ENCODE peak calls at places on chromosomes 11 and 22, in four cellular contexts. G is IMR-90, O is astrocyte of the cerebellum, P is BE2C. N is an unnamed sample.

GRCh38 chr11:27571151-27571840 is 64.7 kb upstream of the LIN7C start:
- DNase-seq in G (peak; percentile 90), O (peak; percentile 70), P (no peak), N (peak; percentile 39)

GRCh38 chr22:49532831-49533802 is 294.6 kb downstream of the BRD1 start:
- DNase-seq in G (no peak), O (no peak), P (no peak), N (no peak)

GRCh38 chr11:124886978-124887666 is 10.5 kb downstream of the ROBO4 start:
- DNase-seq in G (no peak), O (no peak), P (no peak), N (no peak)

GRCh38 chr22:22068657-22069056 is 86.1 kb upstream of the TOP3B start:
- DNase-seq in G (no peak), O (no peak), P (no peak), N (no peak)

GRCh38 chr11:18844753-18845367 is 53.3 kb upstream of the PTPN5 start:
- DNase-seq in G (peak; percentile 33), O (no peak), P (no peak), N (peak; percentile 45)

GRCh38 chr11:83836883-83837654 is 550.9 kb upstream of the CCDC90B start:
- DNase-seq in G (peak; percentile 50), O (peak; percentile 28), P (peak; percentile 63), N (no peak)

GRCh38 chr11:72665911-72666472 is 8.2 kb downstream of the PDE2A start:
- DNase-seq in G (no peak), O (no peak), P (no peak), N (no peak)

GRCh38 chr11:45165806-45166603 is 19.6 kb downstream of the PRDM11 start:
- DNase-seq in G (no peak), O (no peak), P (no peak), N (no peak)

GRCh38 chr11:15055620-15056356 is 17.6 kb upstream of the CALCB start:
- DNase-seq in G (no peak), O (no peak), P (no peak), N (no peak)

GRCh38 chr11:126268361-126268707 is 361 bp downstream of the SRPRA start:
- DNase-seq in G (no peak), O (no peak), P (no peak), N (no peak)

GRCh38 chr11:84830372-84830771 is 796.8 kb downstream of the DLG2 start:
- DNase-seq in G (no peak), O (no peak), P (no peak), N (no peak)

GRCh38 chr11:30345644-30346043 is 22.7 kb downstream of the ARL14EP start:
- DNase-seq in G (no peak), O (no peak), P (no peak), N (no peak)

GRCh38 chr11:79440451-79441158 is at the start of gene TENM4:
- DNase-seq in G (peak; percentile 92), O (peak; percentile 73), P (peak; percentile 81), N (peak; percentile 90)

GRCh38 chr11:134725939-134726639 is 314.0 kb upstream of the B3GAT1 start:
- DNase-seq in G (no peak), O (no peak), P (no peak), N (no peak)

GRCh38 chr11:13276454-13276851 is 1.1 kb upstream of the BMAL1 start:
- DNase-seq in G (no peak), O (no peak), P (no peak), N (peak; percentile 15)

GRCh38 chr11:96088914-96089313 is 165.0 kb upstream of the MTMR2 start:
- DNase-seq in G (no peak), O (no peak), P (no peak), N (no peak)

GRCh38 chr22:21807545-21807944 is 59.9 kb downstream of the MAPK1 start:
- DNase-seq in G (peak; percentile 19), O (no peak), P (no peak), N (no peak)

GRCh38 chr11:94043241-94043640 is 22.1 kb downstream of the HEPHL1 start:
- DNase-seq in G (no peak), O (no peak), P (no peak), N (no peak)

GRCh38 chr11:133927690-133928627 is 28.8 kb downstream of the IGSF9B start:
- DNase-seq in G (peak; percentile 39), O (peak; percentile 15), P (peak; percentile 90), N (peak; percentile 27)

GRCh38 chr22:19180234-19180633 is 1.7 kb upstream of the SLC25A1 start:
- DNase-seq in G (no peak), O (no peak), P (no peak), N (no peak)

GRCh38 chr22:27317961-27318360 is 483.6 kb downstream of the MN1 start:
- DNase-seq in G (no peak), O (no peak), P (no peak), N (no peak)

GRCh38 chr22:38657248-38657909 is 941 bp downstream of the CBY1 start:
- DNase-seq in G (no peak), O (no peak), P (no peak), N (peak; percentile 42)

GRCh38 chr11:44453871-44454270 is 111.6 kb upstream of the CD82 start:
- DNase-seq in G (no peak), O (no peak), P (no peak), N (no peak)

GRCh38 chr11:27468643-27469332 is 3.8 kb downstream of the LGR4 start:
- DNase-seq in G (peak; percentile 29), O (no peak), P (no peak), N (peak; percentile 55)

GRCh38 chr11:77542296-77542695 is 47.5 kb upstream of the AQP11 start:
- DNase-seq in G (peak; percentile 78), O (peak; percentile 5), P (no peak), N (peak; percentile 79)

GRCh38 chr11:125569913-125570621 is 790 bp downstream of the EI24 start:
- DNase-seq in G (peak; percentile 18), O (no peak), P (no peak), N (peak; percentile 8)

GRCh38 chr11:63534076-63534475 is 2.5 kb upstream of the PLAAT4 start:
- DNase-seq in G (no peak), O (no peak), P (no peak), N (no peak)

GRCh38 chr22:23862103-23862502 is 4.4 kb downstream of the SLC2A11 start:
- DNase-seq in G (peak; percentile 52), O (no peak), P (peak; percentile 77), N (peak; percentile 62)

GRCh38 chr11:110177057-110177397 is 83.8 kb downstream of the ZC3H12C start:
- DNase-seq in G (no peak), O (no peak), P (no peak), N (no peak)

GRCh38 chr11:67027943-67028542 is 5.1 kb downstream of the SYT12 start:
- DNase-seq in G (no peak), O (no peak), P (no peak), N (no peak)

GRCh38 chr11:109026891-109027489 is 362.1 kb downstream of the DDX10 start:
- DNase-seq in G (peak; percentile 66), O (no peak), P (no peak), N (no peak)

GRCh38 chr22:49705216-49705600 is 122.5 kb downstream of the BRD1 start:
- DNase-seq in G (no peak), O (no peak), P (no peak), N (no peak)

GRCh38 chr22:38261478-38261803 is 11.4 kb downstream of the TMEM184B start:
- DNase-seq in G (no peak), O (no peak), P (no peak), N (peak; percentile 35)

GRCh38 chr11:122020902-122021301 is 95.1 kb downstream of the BLID start:
- DNase-seq in G (peak; percentile 33), O (no peak), P (peak; percentile 42), N (no peak)

GRCh38 chr11:111937859-111938258 is 716 bp downstream of the DIXDC1 start:
- DNase-seq in G (no peak), O (no peak), P (no peak), N (no peak)
- H3K4me3 ChIP-seq in G (peak overlapping the region; percentile 84), O (peak overlapping the region; percentile 56), P (peak overlapping the region; percentile 79), N (peak overlapping the region; percentile 57)

DNA sequence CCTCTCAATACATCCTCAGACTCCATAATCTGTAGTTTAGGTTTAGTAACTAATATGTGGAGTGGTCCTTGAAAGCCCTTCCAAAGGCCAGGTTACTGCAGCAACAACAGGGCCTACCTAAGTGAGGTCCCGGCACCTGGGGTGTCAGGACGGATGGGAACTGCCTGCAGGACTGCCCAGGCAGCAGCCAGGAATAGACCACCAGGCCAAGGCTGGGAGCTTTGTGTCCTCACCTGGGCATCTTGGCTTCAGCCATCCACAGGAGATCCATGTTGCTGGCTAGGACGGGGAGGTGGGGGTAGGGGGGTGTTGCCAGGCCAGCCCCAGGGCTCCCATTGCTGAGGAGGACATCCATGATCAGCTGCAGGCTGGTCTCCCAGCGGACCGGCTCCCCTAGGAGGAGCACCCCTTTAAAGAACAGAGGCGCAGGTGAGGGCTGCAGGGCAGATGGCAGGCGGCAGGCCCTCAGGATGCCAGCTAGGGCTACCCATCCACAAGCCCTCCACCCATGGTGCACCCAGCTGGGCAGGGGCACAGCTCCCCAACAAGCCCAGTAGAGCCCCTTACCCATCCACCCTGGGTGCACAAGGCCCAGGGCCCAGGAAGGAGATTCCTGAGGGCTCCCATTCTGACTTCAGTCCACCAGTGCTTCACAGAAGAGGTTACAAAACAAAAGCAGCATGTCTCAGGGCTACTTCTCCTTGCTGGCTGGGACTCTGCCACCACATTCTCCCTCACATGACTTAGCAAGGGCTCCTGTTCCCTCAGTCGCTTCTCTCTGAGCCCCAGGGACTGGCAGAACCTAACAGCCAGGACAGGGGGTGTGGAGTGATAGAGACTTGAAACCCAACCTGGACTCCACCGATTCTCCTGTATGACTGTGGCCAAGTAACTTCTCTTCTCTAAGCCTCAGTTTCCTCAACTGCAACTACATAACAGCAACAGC is 18.0 kb downstream of the HDHD5 start:
- DNase-seq in G (no peak), O (no peak), P (no peak), N (no peak)
- TF ChIP-seq CTCF in G (no peak), O (no peak), P (no peak), N (no peak)

GRCh38 chr11:575996-576756 is at the start of gene PHRF1:
- DNase-seq in G (peak; percentile 92), O (peak; percentile 80), P (peak; percentile 91), N (peak; percentile 97)

GRCh38 chr11:579830-580601 is 3.7 kb downstream of the PHRF1 start:
- DNase-seq in G (peak; percentile 25), O (no peak), P (no peak), N (no peak)

GRCh38 chr11:576791-577610 is 731 bp downstream of the PHRF1 start:
- DNase-seq in G (no peak), O (no peak), P (no peak), N (no peak)

GRCh38 chr11:577611-577894 is 1.3 kb downstream of the PHRF1 start:
- DNase-seq in G (no peak), O (no peak), P (no peak), N (no peak)

DNA sequence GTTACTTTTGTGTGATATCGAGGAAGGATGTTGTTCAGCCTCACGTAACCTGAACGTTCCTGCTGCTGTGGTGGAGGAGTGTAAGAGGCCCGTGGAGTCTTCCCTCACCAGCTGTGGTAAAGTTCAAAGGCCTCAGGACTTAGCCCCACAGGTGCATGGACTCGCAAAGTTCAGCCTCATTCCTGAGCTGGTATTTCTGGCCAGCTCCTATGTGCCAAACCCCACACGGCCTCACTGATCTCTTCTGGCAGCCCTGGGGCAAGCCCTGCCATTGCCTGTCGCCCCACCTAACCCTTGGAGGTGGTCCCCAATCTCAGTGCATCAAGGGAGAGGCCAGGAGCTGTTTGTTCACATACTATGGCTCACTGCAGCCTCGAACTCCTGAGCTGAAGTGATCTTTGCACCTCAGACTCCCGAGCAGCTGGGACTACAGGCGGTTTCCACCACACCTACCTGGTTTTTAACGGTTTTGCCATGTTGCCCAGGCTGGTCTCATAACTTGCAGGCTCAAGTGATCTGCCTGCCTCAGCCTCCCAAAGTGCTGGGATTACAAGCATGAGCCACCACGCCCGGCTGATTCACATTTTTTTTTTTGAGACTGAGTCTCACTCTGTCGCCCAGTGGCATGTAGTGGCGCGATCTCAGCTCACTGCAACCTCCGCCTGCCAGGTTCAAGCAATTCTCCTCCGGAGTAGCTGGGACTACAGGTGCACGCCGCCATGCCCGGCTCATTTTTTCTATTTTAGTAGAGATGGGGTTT is 2.2 kb downstream of the PHRF1 start:
- DNase-seq in G (no peak), O (no peak), P (no peak), N (no peak)
- H3K4me3 ChIP-seq in G (no peak overlapping the region), O (peak overlapping the region; percentile 72), P (peak overlapping the region; percentile 86), N (peak overlapping the region; percentile 72)

GRCh38 chr11:47642099-47642855 is at the start of gene MTCH2:
- DNase-seq in G (peak; percentile 97), O (peak; percentile 91), P (peak; percentile 91), N (peak; percentile 99)
- TF ChIP-seq CTCF in G (peak; percentile 34), O (peak; percentile 1), P (no peak), N (no peak)

N was measured in foreskin fibroblast.